ENCODE peak calls at places on chromosomes 3 and 15, in seven cellular contexts. F, H, K, J, E, U and V are unnamed samples.

GRCh38 chr3:169630852-169631251 is 32.7 kb downstream of the MECOM start:
- DNase-seq in K (no peak), J (no peak), E (no peak), F (no peak), U (no peak), H (no peak), V (no peak)

GRCh38 chr3:194224937-194225422 is 89.0 kb downstream of the HES1 start:
- DNase-seq in K (no peak), J (no peak), H (no peak), U (no peak), F (peak), E (no peak), V (no peak)

GRCh38 chr15:38758001-38758400 is 193.4 kb upstream of the RASGRP1 start:
- DNase-seq in H (peak), U (peak), F (no peak), K (peak), J (peak), E (peak), V (peak)

GRCh38 chr3:24475945-24476344 is 18.7 kb downstream of the THRB start:
- DNase-seq in F (no peak), J (peak), U (no peak), H (no peak), E (no peak), K (no peak), V (no peak)

GRCh38 chr15:69526696-69527095 is 74.1 kb downstream of the RPLP1 start:
- DNase-seq in J (no peak), H (no peak), E (no peak), U (no peak), F (no peak), K (no peak), V (no peak)

GRCh38 chr3:65483475-65483874 is 555.2 kb downstream of the MAGI1 start:
- DNase-seq in J (peak), H (peak), K (no peak), E (peak), F (no peak), U (no peak), V (no peak)

GRCh38 chr3:126380011-126380768 is 14.5 kb upstream of the CFAP100 start:
- DNase-seq in H (no peak), K (no peak), U (no peak), J (no peak), E (no peak), F (no peak), V (no peak)

GRCh38 chr3:99967796-99968195 is 146.5 kb downstream of the FILIP1L start:
- DNase-seq in F (peak), U (peak), H (no peak), K (no peak), J (no peak), E (peak), V (no peak)

GRCh38 chr3:194381460-194381875 is 11.9 kb upstream of the LRRC15 start:
- DNase-seq in U (no peak), K (no peak), E (no peak), H (no peak), F (no peak), J (peak), V (no peak)

GRCh38 chr3:190222916-190223315 is 99.3 kb downstream of the CLDN1 start:
- DNase-seq in K (no peak), F (no peak), E (no peak), J (no peak), H (no peak), U (no peak), V (no peak)

GRCh38 chr3:169454823-169455222 is 208.7 kb downstream of the MECOM start:
- DNase-seq in E (peak), K (no peak), F (no peak), J (peak), H (no peak), U (peak), V (no peak)

GRCh38 chr3:72699631-72700030 is 148.6 kb downstream of the SHQ1 start:
- DNase-seq in E (no peak), F (no peak), U (no peak), J (no peak), H (no peak), K (no peak), V (no peak)

GRCh38 chr15:66598095-66598815 is 32.5 kb upstream of the LCTL start:
- DNase-seq in U (no peak), E (no peak), K (no peak), J (no peak), F (no peak), H (no peak), V (no peak)

GRCh38 chr15:68493629-68494028 is 61.7 kb upstream of the ITGA11 start:
- DNase-seq in K (no peak), E (no peak), F (no peak), J (no peak), H (no peak), U (no peak), V (no peak)

GRCh38 chr3:114440700-114441099 is 146.9 kb downstream of the TIGIT start:
- DNase-seq in E (no peak), K (no peak), U (no peak), F (no peak), H (no peak), J (no peak), V (no peak)

GRCh38 chr3:114344492-114344891 is 50.7 kb downstream of the TIGIT start:
- DNase-seq in U (no peak), K (no peak), H (no peak), J (no peak), E (no peak), F (no peak), V (no peak)

GRCh38 chr15:66480267-66480666 is 17.3 kb downstream of the SNAPC5 start:
- DNase-seq in U (no peak), E (no peak), K (no peak), H (no peak), F (no peak), J (no peak), V (no peak)

GRCh38 chr3:133896002-133896761 is 500 bp upstream of the RAB6B start:
- DNase-seq in U (no peak), K (no peak), J (no peak), F (peak), E (no peak), H (peak), V (no peak)

GRCh38 chr15:31440754-31441298 is 114.2 kb downstream of the KLF13 start:
- DNase-seq in U (peak), F (no peak), K (no peak), E (peak), H (peak), J (no peak), V (no peak)

GRCh38 chr3:64449026-64449425 is 223.8 kb upstream of the PRICKLE2 start:
- DNase-seq in U (no peak), F (no peak), E (no peak), J (no peak), H (no peak), K (no peak), V (no peak)

GRCh38 chr15:84819291-84819768 is 2.2 kb downstream of the ALPK3 start:
- DNase-seq in E (no peak), J (no peak), H (no peak), F (peak), U (no peak), K (peak), V (no peak)
- TF ChIP-seq CTCF in E (peak), J (no peak), H (no peak), F (no peak), U (no peak), K (no peak), V (no peak)

GRCh38 chr15:92155941-92156340 is 237.7 kb upstream of the ST8SIA2 start:
- DNase-seq in F (no peak), J (no peak), K (no peak), E (no peak), H (no peak), U (no peak), V (no peak)
- TF ChIP-seq CTCF in F (no peak), J (no peak), K (no peak), E (no peak), H (no peak), U (no peak), V (no peak)

GRCh38 chr15:34336947-34337556 is 529 bp downstream of the SLC12A6 start:
- DNase-seq in F (peak), K (no peak), H (no peak), J (no peak), E (no peak), U (no peak), V (no peak)
- TF ChIP-seq CTCF in F (no peak), K (no peak), H (no peak), J (no peak), E (no peak), U (no peak), V (no peak)

GRCh38 chr3:196563721-196564225 is 4.6 kb downstream of the WDR53 start:
- DNase-seq in U (peak), H (peak), F (peak), J (peak), K (peak), E (peak), V (no peak)

GRCh38 chr3:196569003-196569516 is 600 bp downstream of the FBXO45 start:
- DNase-seq in E (peak), J (peak), H (peak), K (peak), U (peak), F (peak), V (no peak)

GRCh38 chr3:196572389-196572788 is 3.9 kb downstream of the FBXO45 start:
- DNase-seq in U (no peak), F (no peak), K (no peak), H (no peak), J (no peak), E (no peak), V (no peak)

GRCh38 chr3:196568246-196569002 is at the start of the genes FBXO45 and WDR53:
- DNase-seq in F (peak), J (peak), K (peak), U (peak), H (peak), E (peak), V (peak)
- TF ChIP-seq CTCF in F (no peak), J (no peak), K (no peak), U (no peak), H (no peak), E (no peak), V (no peak)

GRCh38 chr3:30607032-30607833 is 832 bp downstream of the TGFBR2 start:
- DNase-seq in U (no peak), J (peak), F (peak), H (peak), K (peak), E (peak), V (no peak)
- TF ChIP-seq CTCF in U (no peak), J (no peak), F (no peak), H (no peak), K (no peak), E (no peak), V (no peak)

GRCh38 chr3:123198352-123198751 is 3.4 kb upstream of the SEC22A start:
- DNase-seq in J (no peak), K (no peak), F (no peak), E (no peak), H (no peak), U (no peak), V (no peak)

GRCh38 chr3:123193448-123194101 is 8.2 kb upstream of the SEC22A start:
- DNase-seq in U (no peak), E (no peak), K (no peak), F (no peak), H (no peak), J (no peak), V (no peak)

DNA sequence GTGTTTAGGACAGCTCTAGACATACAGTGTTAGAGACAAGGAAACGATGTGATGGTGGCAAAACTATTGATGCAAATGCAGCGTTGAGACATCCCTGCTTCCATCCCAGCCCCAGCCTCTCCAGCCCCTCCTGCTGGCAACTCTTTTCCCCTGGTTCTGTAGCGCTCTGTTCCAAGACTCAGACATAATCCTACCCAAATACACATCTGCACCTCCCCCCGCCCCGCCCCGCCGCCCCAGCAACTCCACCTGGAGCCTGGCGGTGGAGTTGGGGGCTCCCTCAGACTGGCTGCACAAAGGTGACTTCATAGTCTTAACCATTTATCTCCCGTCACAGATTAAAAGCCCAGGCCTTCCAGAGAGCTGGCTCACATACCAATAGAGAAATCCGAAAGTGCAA is 7.2 kb upstream of the SEC22A start:
- DNase-seq in H (peak), U (peak), E (peak), F (no peak), K (peak), J (no peak), V (no peak)
- TF ChIP-seq CTCF in H (peak), U (peak), E (peak), F (peak), K (peak), J (peak), V (peak)

GRCh38 chr3:141114816-141115458 is 63.8 kb downstream of the SPSB4 start:
- DNase-seq in J (peak), K (peak), U (no peak), F (no peak), E (no peak), H (no peak), V (no peak)
- TF ChIP-seq CTCF in J (peak), K (no peak), U (peak), F (no peak), E (peak), H (peak), V (no peak)

DNA sequence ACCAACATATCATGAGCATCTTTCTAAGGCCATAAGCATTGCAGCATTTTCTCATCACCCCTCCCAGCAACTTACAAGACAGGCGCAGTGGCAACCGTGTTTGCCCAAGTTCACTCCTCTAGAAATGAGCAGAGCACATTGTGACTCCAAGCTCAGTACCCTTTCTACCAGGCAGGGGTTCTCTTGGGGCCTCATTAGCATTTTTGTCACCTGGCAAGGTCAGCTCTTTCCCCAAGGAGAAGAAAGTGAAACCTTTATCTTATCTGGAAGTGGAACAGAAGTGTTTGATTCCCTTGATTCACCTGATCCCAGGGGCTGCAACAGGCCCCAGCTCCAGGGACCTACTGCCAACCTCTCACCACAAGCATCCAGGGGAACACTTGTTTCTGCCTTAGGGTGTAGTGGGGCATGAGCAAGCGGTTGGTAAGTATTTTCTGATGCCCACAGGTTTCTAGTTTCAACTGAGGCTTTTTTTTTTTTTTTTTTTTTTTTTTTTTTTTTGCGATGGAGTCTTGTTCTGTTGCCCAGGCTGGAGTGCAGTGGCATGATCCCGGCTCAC is 44.0 kb upstream of the HERC1 start:
- DNase-seq in K (no peak), J (no peak), U (no peak), F (no peak), H (no peak), E (no peak), V (no peak)
- TF ChIP-seq CTCF in K (no peak), J (no peak), U (no peak), F (no peak), H (no peak), E (no peak), V (no peak)